ENCODE peak calls at places on chromosomes 13 and 19, in six cellular contexts. One of them, this sample, is unnamed.

GRCh38 chr13:20141238-20142018 is 19.4 kb downstream of the GJA3 start:
- DNase-seq in tibial nerve: no peak
- DNase-seq in A549: no peak
- DNase-seq in stomach: no peak
- DNase-seq in GM12878: no peak
- DNase-seq in esophagus muscularis mucosa: no peak
- DNase-seq in this sample: no peak

GRCh38 chr19:3942790-3943409 is 10.0 kb downstream of the NMRK2 start:
- DNase-seq in tibial nerve: no peak
- DNase-seq in A549: peak; percentile 26
- DNase-seq in stomach: no peak
- DNase-seq in GM12878: no peak
- DNase-seq in esophagus muscularis mucosa: no peak
- DNase-seq in this sample: no peak

GRCh38 chr13:79481685-79482052 is 714 bp downstream of the NDFIP2 start:
- DNase-seq in tibial nerve: no peak
- DNase-seq in A549: no peak
- DNase-seq in stomach: peak; percentile 28
- DNase-seq in GM12878: no peak
- DNase-seq in esophagus muscularis mucosa: no peak
- DNase-seq in this sample: peak; percentile 44

GRCh38 chr19:16316506-16316882 is 8.1 kb upstream of the KLF2 start:
- DNase-seq in tibial nerve: no peak
- DNase-seq in A549: no peak
- DNase-seq in stomach: no peak
- DNase-seq in GM12878: no peak
- DNase-seq in esophagus muscularis mucosa: no peak
- DNase-seq in this sample: no peak

GRCh38 chr19:41928221-41928683 is at the start of gene ERFL:
- DNase-seq in tibial nerve: no peak
- DNase-seq in A549: no peak
- DNase-seq in stomach: no peak
- DNase-seq in GM12878: no peak
- DNase-seq in esophagus muscularis mucosa: no peak
- DNase-seq in this sample: no peak

GRCh38 chr13:19597523-19597922 is 35.9 kb upstream of the MPHOSPH8 start:
- DNase-seq in tibial nerve: no peak
- DNase-seq in A549: peak; percentile 25
- DNase-seq in stomach: no peak
- DNase-seq in GM12878: no peak
- DNase-seq in esophagus muscularis mucosa: no peak
- DNase-seq in this sample: no peak

GRCh38 chr13:95698047-95698749 is 21.3 kb downstream of the DNAJC3 start:
- DNase-seq in tibial nerve: no peak
- DNase-seq in A549: no peak
- DNase-seq in stomach: no peak
- DNase-seq in GM12878: no peak
- DNase-seq in esophagus muscularis mucosa: no peak
- DNase-seq in this sample: no peak

GRCh38 chr19:19670070-19670551 is 1.5 kb downstream of the ZNF101 start:
- DNase-seq in tibial nerve: no peak
- DNase-seq in A549: no peak
- DNase-seq in stomach: no peak
- DNase-seq in GM12878: no peak
- DNase-seq in esophagus muscularis mucosa: no peak
- DNase-seq in this sample: no peak

GRCh38 chr13:95627590-95627989 is 16.9 kb downstream of the DZIP1 start:
- DNase-seq in tibial nerve: no peak
- DNase-seq in A549: no peak
- DNase-seq in stomach: no peak
- DNase-seq in GM12878: no peak
- DNase-seq in esophagus muscularis mucosa: no peak
- DNase-seq in this sample: no peak

GRCh38 chr19:7871530-7872305 is 2.5 kb downstream of the PRR36 start:
- DNase-seq in tibial nerve: peak; percentile 72
- DNase-seq in A549: peak; percentile 96
- DNase-seq in stomach: peak; percentile 97
- DNase-seq in GM12878: peak; percentile 38
- DNase-seq in esophagus muscularis mucosa: no peak
- DNase-seq in this sample: peak; percentile 93

GRCh38 chr19:296476-297225 is 5.4 kb upstream of the PLPP2 start:
- DNase-seq in tibial nerve: no peak
- DNase-seq in A549: no peak
- DNase-seq in stomach: peak; percentile 25
- DNase-seq in GM12878: no peak
- DNase-seq in esophagus muscularis mucosa: no peak
- DNase-seq in this sample: peak; percentile 31

GRCh38 chr19:295687-296370 is 4.6 kb upstream of the PLPP2 start:
- DNase-seq in tibial nerve: no peak
- DNase-seq in A549: no peak
- DNase-seq in stomach: peak; percentile 51
- DNase-seq in GM12878: no peak
- DNase-seq in esophagus muscularis mucosa: no peak
- DNase-seq in this sample: no peak

GRCh38 chr19:293436-294110 is 2.4 kb upstream of the PLPP2 start:
- DNase-seq in tibial nerve: no peak
- DNase-seq in A549: no peak
- DNase-seq in stomach: peak; percentile 24
- DNase-seq in GM12878: no peak
- DNase-seq in esophagus muscularis mucosa: no peak
- DNase-seq in this sample: no peak

GRCh38 chr19:294341-294818 is 3.2 kb upstream of the PLPP2 start:
- DNase-seq in tibial nerve: no peak
- DNase-seq in A549: no peak
- DNase-seq in stomach: peak; percentile 25
- DNase-seq in GM12878: no peak
- DNase-seq in esophagus muscularis mucosa: no peak
- DNase-seq in this sample: no peak

GRCh38 chr19:294819-295686 is 3.9 kb upstream of the PLPP2 start:
- DNase-seq in tibial nerve: no peak
- DNase-seq in A549: peak; percentile 29
- DNase-seq in stomach: peak; percentile 68
- DNase-seq in GM12878: no peak
- DNase-seq in esophagus muscularis mucosa: no peak
- DNase-seq in this sample: peak; percentile 49
- TF ChIP-seq CTCF in tibial nerve: peak; percentile 61
- TF ChIP-seq CTCF in A549: peak; percentile 67
- TF ChIP-seq CTCF in stomach: no peak
- TF ChIP-seq CTCF in GM12878: peak; percentile 57
- TF ChIP-seq CTCF in esophagus muscularis mucosa: peak; percentile 50
- TF ChIP-seq CTCF in this sample: peak; percentile 74

DNA sequence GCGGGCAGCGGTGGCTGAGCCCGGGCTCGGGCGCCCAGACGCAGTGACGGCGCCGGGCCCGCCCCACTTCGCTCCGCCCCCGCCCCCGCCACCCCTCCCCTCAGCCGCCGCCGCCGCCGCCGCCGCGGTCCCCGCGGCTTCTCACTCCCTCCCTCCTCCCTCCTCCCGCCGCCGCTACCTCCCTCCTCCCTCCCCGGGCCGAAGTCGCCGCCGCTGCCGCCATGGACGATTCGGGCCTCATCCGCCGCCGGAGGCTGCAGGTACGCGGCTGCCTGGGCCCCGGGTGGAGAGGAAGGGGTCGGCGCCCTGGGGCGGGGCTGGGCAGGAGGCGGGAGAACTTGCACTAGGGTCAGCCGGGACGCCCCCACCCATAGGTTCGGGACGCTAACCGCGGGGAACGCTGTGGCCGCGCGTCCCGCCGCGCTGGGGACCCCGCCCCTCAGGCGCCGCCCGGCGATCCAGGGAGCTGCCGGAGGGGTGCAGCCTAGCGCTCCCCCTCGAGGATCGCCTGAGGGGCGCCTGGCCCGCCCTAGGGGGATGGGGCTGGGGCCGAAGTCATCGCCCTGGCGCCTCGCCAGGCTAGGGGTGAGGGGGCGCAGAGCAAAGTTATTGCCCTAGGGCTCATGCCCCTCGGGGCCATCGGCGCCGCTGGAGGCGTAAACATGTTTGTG is 497 bp downstream of the RTBDN start:
- DNase-seq in tibial nerve: no peak
- DNase-seq in A549: no peak
- DNase-seq in stomach: peak; percentile 28
- DNase-seq in GM12878: no peak
- DNase-seq in esophagus muscularis mucosa: no peak
- DNase-seq in this sample: peak; percentile 19
- H3K27ac ChIP-seq in tibial nerve: no peak overlapping the region
- H3K27ac ChIP-seq in A549: peak overlapping the region; percentile 58
- H3K27ac ChIP-seq in stomach: no peak overlapping the region
- H3K27ac ChIP-seq in GM12878: no peak overlapping the region
- H3K27ac ChIP-seq in esophagus muscularis mucosa: no peak overlapping the region
- H3K27ac ChIP-seq in this sample: no peak overlapping the region

GRCh38 chr19:57576661-57577060 is 2.0 kb downstream of the ZNF416 start:
- DNase-seq in tibial nerve: no peak
- DNase-seq in A549: no peak
- DNase-seq in stomach: no peak
- DNase-seq in GM12878: no peak
- DNase-seq in esophagus muscularis mucosa: no peak
- DNase-seq in this sample: no peak

GRCh38 chr19:57583521-57584416 is at the start of gene ZIK1:
- DNase-seq in tibial nerve: peak; percentile 80
- DNase-seq in A549: no peak
- DNase-seq in stomach: peak; percentile 75
- DNase-seq in GM12878: peak; percentile 61
- DNase-seq in esophagus muscularis mucosa: peak; percentile 97
- DNase-seq in this sample: peak; percentile 84

GRCh38 chr19:57583104-57583520 is 833 bp upstream of the ZIK1 start:
- DNase-seq in tibial nerve: no peak
- DNase-seq in A549: no peak
- DNase-seq in stomach: no peak
- DNase-seq in GM12878: no peak
- DNase-seq in esophagus muscularis mucosa: no peak
- DNase-seq in this sample: no peak

GRCh38 chr19:57578487-57579205 is at the start of gene ZNF416:
- DNase-seq in tibial nerve: peak; percentile 98
- DNase-seq in A549: peak; percentile 100
- DNase-seq in stomach: peak; percentile 97
- DNase-seq in GM12878: peak; percentile 97
- DNase-seq in esophagus muscularis mucosa: peak; percentile 99
- DNase-seq in this sample: peak; percentile 97
- TF ChIP-seq EP300 in tibial nerve: peak; percentile 77
- TF ChIP-seq EP300 in A549: no peak
- TF ChIP-seq EP300 in stomach: no peak
- TF ChIP-seq EP300 in GM12878: no peak
- TF ChIP-seq EP300 in esophagus muscularis mucosa: no peak
- TF ChIP-seq EP300 in this sample: no peak

DNA sequence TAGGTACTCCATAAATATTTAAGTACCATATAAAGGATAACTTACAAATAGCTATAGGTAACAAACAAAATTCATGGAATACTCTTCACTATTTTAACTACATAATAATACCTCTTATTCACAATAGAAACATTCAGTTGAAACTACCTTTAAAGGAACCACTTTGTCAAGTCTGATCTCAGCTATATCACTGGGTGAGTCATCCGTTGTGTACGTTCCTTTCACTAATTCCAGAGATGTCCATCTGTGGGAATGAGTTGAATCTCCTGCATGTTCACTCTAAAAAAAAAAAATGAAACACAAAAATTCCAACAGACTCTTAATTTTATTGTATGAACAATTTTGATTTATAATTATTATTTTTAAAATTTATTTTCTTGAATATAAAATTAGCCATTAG is 149.4 kb upstream of the FBXL3 start:
- DNase-seq in tibial nerve: no peak
- DNase-seq in A549: no peak
- DNase-seq in stomach: no peak
- DNase-seq in GM12878: no peak
- DNase-seq in esophagus muscularis mucosa: no peak
- DNase-seq in this sample: no peak
- TF ChIP-seq CTCF in tibial nerve: no peak
- TF ChIP-seq CTCF in A549: no peak
- TF ChIP-seq CTCF in stomach: no peak
- TF ChIP-seq CTCF in GM12878: no peak
- TF ChIP-seq CTCF in esophagus muscularis mucosa: no peak
- TF ChIP-seq CTCF in this sample: no peak

GRCh38 chr13:44667950-44668349 is 91.8 kb upstream of the TSC22D1 start:
- DNase-seq in tibial nerve: no peak
- DNase-seq in A549: no peak
- DNase-seq in stomach: no peak
- DNase-seq in GM12878: no peak
- DNase-seq in esophagus muscularis mucosa: no peak
- DNase-seq in this sample: no peak
- H3K27ac ChIP-seq in tibial nerve: no peak overlapping the region
- H3K27ac ChIP-seq in A549: no peak overlapping the region
- H3K27ac ChIP-seq in stomach: no peak overlapping the region
- H3K27ac ChIP-seq in GM12878: no peak overlapping the region
- H3K27ac ChIP-seq in esophagus muscularis mucosa: no peak overlapping the region
- H3K27ac ChIP-seq in this sample: no peak overlapping the region

GRCh38 chr19:52189745-52190678 is at the start of gene PPP2R1A:
- DNase-seq in tibial nerve: peak; percentile 99
- DNase-seq in A549: peak; percentile 100
- DNase-seq in stomach: peak; percentile 99
- DNase-seq in GM12878: peak; percentile 100
- DNase-seq in esophagus muscularis mucosa: peak; percentile 100
- DNase-seq in this sample: peak; percentile 99
- TF ChIP-seq EP300 in tibial nerve: peak; percentile 92
- TF ChIP-seq EP300 in A549: no peak
- TF ChIP-seq EP300 in stomach: no peak
- TF ChIP-seq EP300 in GM12878: no peak
- TF ChIP-seq EP300 in esophagus muscularis mucosa: no peak
- TF ChIP-seq EP300 in this sample: no peak

DNA sequence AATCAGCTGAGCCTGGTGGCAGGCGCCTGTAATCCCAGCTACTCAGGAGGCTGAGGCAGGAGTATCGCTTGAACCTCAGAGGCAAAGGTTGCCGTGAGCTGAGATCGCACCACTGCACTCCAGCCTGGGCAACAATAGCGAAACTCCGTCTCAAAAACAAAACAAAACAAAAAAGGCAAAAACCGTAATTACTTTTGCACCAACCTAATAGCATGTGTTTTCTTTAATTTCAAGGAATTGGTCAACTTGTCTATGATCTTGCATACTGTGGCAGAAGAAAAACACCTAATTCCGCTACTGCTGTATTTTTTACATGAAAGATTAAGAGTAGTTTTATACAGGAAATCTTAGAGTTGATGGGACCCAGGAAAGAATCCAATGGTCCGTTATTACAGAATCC is 241.2 kb downstream of the COL4A1 start:
- DNase-seq in tibial nerve: no peak
- DNase-seq in A549: no peak
- DNase-seq in stomach: no peak
- DNase-seq in GM12878: no peak
- DNase-seq in esophagus muscularis mucosa: no peak
- DNase-seq in this sample: no peak
- TF ChIP-seq CTCF in tibial nerve: no peak
- TF ChIP-seq CTCF in A549: no peak
- TF ChIP-seq CTCF in stomach: no peak
- TF ChIP-seq CTCF in GM12878: no peak
- TF ChIP-seq CTCF in esophagus muscularis mucosa: no peak
- TF ChIP-seq CTCF in this sample: no peak